ENCODE peak calls at places on chromosome 6, in nine cellular contexts. One of them, this sample, is unnamed.

GRCh38 chr6:112744827-112745226 is 397.7 kb downstream of the RFPL4B start:
- DNase-seq in stimulated activated CD4-positive, alpha-beta T cell treated with anti-CD3 and anti-CD28 coated beads, Interleukin-1b, Interleukin-23, amount 100 ng/mL, for 1 hour: no peak
- DNase-seq in small intestine: no peak
- DNase-seq in mesendoderm: no peak
- DNase-seq in posterior vena cava: no peak
- DNase-seq in prostate gland: no peak
- DNase-seq in lung: no peak
- DNase-seq in NCI-H146: no peak
- DNase-seq in hepatic stellate cell: no peak
- DNase-seq in this sample: no peak

GRCh38 chr6:145600299-145600698 is 135.0 kb downstream of the EPM2A start:
- DNase-seq in stimulated activated CD4-positive, alpha-beta T cell treated with anti-CD3 and anti-CD28 coated beads, Interleukin-1b, Interleukin-23, amount 100 ng/mL, for 1 hour: no peak
- DNase-seq in small intestine: no peak
- DNase-seq in mesendoderm: no peak
- DNase-seq in posterior vena cava: no peak
- DNase-seq in prostate gland: no peak
- DNase-seq in lung: no peak
- DNase-seq in NCI-H146: no peak
- DNase-seq in hepatic stellate cell: no peak
- DNase-seq in this sample: no peak

GRCh38 chr6:73803562-73804221 is 107.7 kb downstream of the CD109 start:
- DNase-seq in stimulated activated CD4-positive, alpha-beta T cell treated with anti-CD3 and anti-CD28 coated beads, Interleukin-1b, Interleukin-23, amount 100 ng/mL, for 1 hour: no peak
- DNase-seq in small intestine: peak; percentile 13
- DNase-seq in mesendoderm: peak; percentile 81
- DNase-seq in posterior vena cava: no peak
- DNase-seq in prostate gland: no peak
- DNase-seq in lung: no peak
- DNase-seq in NCI-H146: no peak
- DNase-seq in hepatic stellate cell: peak; percentile 32
- DNase-seq in this sample: no peak

GRCh38 chr6:390914-391558 is 516 bp upstream of the IRF4 start:
- DNase-seq in stimulated activated CD4-positive, alpha-beta T cell treated with anti-CD3 and anti-CD28 coated beads, Interleukin-1b, Interleukin-23, amount 100 ng/mL, for 1 hour: no peak
- DNase-seq in small intestine: no peak
- DNase-seq in mesendoderm: peak; percentile 68
- DNase-seq in posterior vena cava: no peak
- DNase-seq in prostate gland: no peak
- DNase-seq in lung: no peak
- DNase-seq in NCI-H146: no peak
- DNase-seq in hepatic stellate cell: no peak
- DNase-seq in this sample: no peak

GRCh38 chr6:110475255-110475654 is 1.2 kb downstream of the SLC22A16 start:
- DNase-seq in stimulated activated CD4-positive, alpha-beta T cell treated with anti-CD3 and anti-CD28 coated beads, Interleukin-1b, Interleukin-23, amount 100 ng/mL, for 1 hour: no peak
- DNase-seq in small intestine: no peak
- DNase-seq in mesendoderm: no peak
- DNase-seq in posterior vena cava: no peak
- DNase-seq in prostate gland: no peak
- DNase-seq in lung: no peak
- DNase-seq in NCI-H146: no peak
- DNase-seq in hepatic stellate cell: no peak
- DNase-seq in this sample: no peak

GRCh38 chr6:53877151-53877550 is 82.3 kb downstream of the LRRC1 start:
- DNase-seq in stimulated activated CD4-positive, alpha-beta T cell treated with anti-CD3 and anti-CD28 coated beads, Interleukin-1b, Interleukin-23, amount 100 ng/mL, for 1 hour: no peak
- DNase-seq in small intestine: no peak
- DNase-seq in mesendoderm: no peak
- DNase-seq in posterior vena cava: no peak
- DNase-seq in prostate gland: no peak
- DNase-seq in lung: no peak
- DNase-seq in NCI-H146: no peak
- DNase-seq in hepatic stellate cell: no peak
- DNase-seq in this sample: no peak

GRCh38 chr6:140271759-140272377 is 897.4 kb upstream of the CITED2 start:
- DNase-seq in stimulated activated CD4-positive, alpha-beta T cell treated with anti-CD3 and anti-CD28 coated beads, Interleukin-1b, Interleukin-23, amount 100 ng/mL, for 1 hour: no peak
- DNase-seq in small intestine: no peak
- DNase-seq in mesendoderm: no peak
- DNase-seq in posterior vena cava: no peak
- DNase-seq in prostate gland: no peak
- DNase-seq in lung: no peak
- DNase-seq in NCI-H146: peak; percentile 21
- DNase-seq in hepatic stellate cell: no peak
- DNase-seq in this sample: no peak

GRCh38 chr6:52365871-52366540 is 4.1 kb downstream of the PAQR8 start:
- DNase-seq in stimulated activated CD4-positive, alpha-beta T cell treated with anti-CD3 and anti-CD28 coated beads, Interleukin-1b, Interleukin-23, amount 100 ng/mL, for 1 hour: no peak
- DNase-seq in small intestine: no peak
- DNase-seq in mesendoderm: no peak
- DNase-seq in posterior vena cava: no peak
- DNase-seq in prostate gland: no peak
- DNase-seq in lung: no peak
- DNase-seq in NCI-H146: no peak
- DNase-seq in hepatic stellate cell: no peak
- DNase-seq in this sample: no peak

GRCh38 chr6:49550413-49551125 is at the start of gene C6orf141:
- DNase-seq in stimulated activated CD4-positive, alpha-beta T cell treated with anti-CD3 and anti-CD28 coated beads, Interleukin-1b, Interleukin-23, amount 100 ng/mL, for 1 hour: no peak
- DNase-seq in small intestine: peak; percentile 53
- DNase-seq in mesendoderm: peak; percentile 83
- DNase-seq in posterior vena cava: no peak
- DNase-seq in prostate gland: no peak
- DNase-seq in lung: peak; percentile 44
- DNase-seq in NCI-H146: peak; percentile 92
- DNase-seq in hepatic stellate cell: no peak
- DNase-seq in this sample: no peak

GRCh38 chr6:18277181-18278006 is 13.1 kb upstream of the DEK start:
- DNase-seq in stimulated activated CD4-positive, alpha-beta T cell treated with anti-CD3 and anti-CD28 coated beads, Interleukin-1b, Interleukin-23, amount 100 ng/mL, for 1 hour: no peak
- DNase-seq in small intestine: no peak
- DNase-seq in mesendoderm: peak; percentile 29
- DNase-seq in posterior vena cava: peak; percentile 78
- DNase-seq in prostate gland: no peak
- DNase-seq in lung: no peak
- DNase-seq in NCI-H146: peak; percentile 37
- DNase-seq in hepatic stellate cell: no peak
- DNase-seq in this sample: no peak